ENCODE peak calls at places on chromosome 1, in six cellular contexts. J, Z, U, I, T and H are unnamed samples.

GRCh38 chr1:10001016-10001665 is 4.1 kb downstream of the RBP7 start:
- DNase-seq in J (no peak), Z (no peak), U (no peak), I (no peak), T (no peak), H (peak)

GRCh38 chr1:91165033-91165654 is 143.3 kb upstream of the ZNF644 start:
- DNase-seq in J (peak), Z (peak), U (peak), I (peak), T (no peak), H (peak)

GRCh38 chr1:82223091-82223490 is 422.4 kb downstream of the ADGRL2 start:
- DNase-seq in J (no peak), Z (no peak), U (no peak), I (no peak), T (no peak), H (no peak)

GRCh38 chr1:193537266-193538003 is 351.0 kb upstream of the B3GALT2 start:
- DNase-seq in J (peak), Z (no peak), U (no peak), I (no peak), T (no peak), H (no peak)

GRCh38 chr1:234997201-234998173 is 131.2 kb downstream of the TOMM20 start:
- DNase-seq in J (no peak), Z (no peak), U (peak), I (peak), T (peak), H (peak)

GRCh38 chr1:200510228-200510623 is 100.4 kb upstream of the ZNF281 start:
- DNase-seq in J (peak), Z (peak), U (peak), I (peak), T (no peak), H (no peak)

GRCh38 chr1:248015801-248016200 is 2.3 kb downstream of the OR2L5 start:
- DNase-seq in J (no peak), Z (no peak), U (no peak), I (no peak), T (no peak), H (no peak)

GRCh38 chr1:26889580-26890466 is at the start of gene GPN2:
- DNase-seq in J (peak), Z (peak), U (peak), I (peak), T (peak), H (peak)

GRCh38 chr1:239952348-239953307 is 139.1 kb upstream of the FMN2 start:
- DNase-seq in J (no peak), Z (no peak), U (peak), I (no peak), T (no peak), H (no peak)

GRCh38 chr1:24207709-24208108 is 20.6 kb upstream of the IFNLR1 start:
- DNase-seq in J (no peak), Z (no peak), U (no peak), I (no peak), T (no peak), H (peak)

GRCh38 chr1:224739997-224740687 is 124.0 kb downstream of the CNIH3 start:
- DNase-seq in J (no peak), Z (no peak), U (no peak), I (no peak), T (no peak), H (no peak)

GRCh38 chr1:38452246-38452645 is 405.7 kb upstream of the POU3F1 start:
- DNase-seq in J (no peak), Z (no peak), U (no peak), I (no peak), T (no peak), H (no peak)

GRCh38 chr1:48107516-48107915 is 110.3 kb upstream of the TRABD2B start:
- DNase-seq in J (no peak), Z (no peak), U (no peak), I (no peak), T (no peak), H (no peak)